ENCODE peak calls at places on chromosomes 7 and 10, in eight cellular contexts. C, A, Z, Y, F, X, T and J are unnamed samples.

GRCh38 chr7:85176197-85176596 is 10.7 kb downstream of the SEMA3D start:
- DNase-seq in C (peak), A (no peak), Z (no peak), Y (no peak), F (peak), X (no peak), T (no peak), J (no peak)

GRCh38 chr7:146090023-146090645 is 26.5 kb upstream of the CNTNAP2 start:
- DNase-seq in C (no peak), A (peak), Z (no peak), Y (no peak), F (no peak), X (no peak), T (peak), J (peak)

GRCh38 chr10:62805139-62806092 is 896 bp downstream of the ADO start:
- DNase-seq in C (peak), A (peak), Z (peak), Y (peak), F (peak), X (no peak), T (peak), J (no peak)

GRCh38 chr7:112449353-112449752 is 907 bp upstream of the IFRD1 start:
- DNase-seq in C (peak), A (peak), Z (peak), Y (no peak), F (peak), X (no peak), T (peak), J (peak)

GRCh38 chr7:155215576-155216325 is 81.9 kb upstream of the INSIG1 start:
- DNase-seq in C (no peak), A (no peak), Z (no peak), Y (no peak), F (no peak), X (no peak), T (no peak), J (no peak)

GRCh38 chr10:17622061-17622460 is 4.9 kb upstream of the HACD1 start:
- DNase-seq in C (peak), A (no peak), Z (no peak), Y (no peak), F (no peak), X (no peak), T (no peak), J (no peak)

GRCh38 chr7:118372530-118372929 is 148.0 kb downstream of the ANKRD7 start:
- DNase-seq in C (no peak), A (no peak), Z (no peak), Y (no peak), F (no peak), X (no peak), T (no peak), J (no peak)

GRCh38 chr7:16933296-16934248 is 51.8 kb upstream of the AGR3 start:
- DNase-seq in C (no peak), A (no peak), Z (no peak), Y (no peak), F (no peak), X (no peak), T (peak), J (no peak)

GRCh38 chr10:124898493-124898892 is 43.4 kb upstream of the ZRANB1 start:
- DNase-seq in C (no peak), A (no peak), Z (no peak), Y (no peak), F (no peak), X (no peak), T (no peak), J (no peak)

GRCh38 chr10:94403823-94404228 is 1.5 kb downstream of the TBC1D12 start:
- DNase-seq in C (no peak), A (no peak), Z (no peak), Y (no peak), F (no peak), X (no peak), T (no peak), J (no peak)

GRCh38 chr10:28302012-28302667 is 724 bp downstream of the MPP7 start:
- DNase-seq in C (no peak), A (no peak), Z (peak), Y (no peak), F (peak), X (peak), T (no peak), J (no peak)

GRCh38 chr10:49053053-49053997 is 62.0 kb downstream of the VSTM4 start:
- DNase-seq in C (no peak), A (no peak), Z (peak), Y (no peak), F (no peak), X (no peak), T (peak), J (no peak)

GRCh38 chr10:26987851-26988250 is 112.4 kb downstream of the ANKRD26 start:
- DNase-seq in C (no peak), A (no peak), Z (no peak), Y (no peak), F (no peak), X (no peak), T (no peak), J (no peak)

GRCh38 chr10:72834183-72834825 is 59.2 kb upstream of the OIT3 start:
- DNase-seq in C (peak), A (peak), Z (peak), Y (no peak), F (peak), X (no peak), T (peak), J (peak)

GRCh38 chr7:87218941-87219544 is 489 bp downstream of the TMEM243 start:
- DNase-seq in C (peak), A (peak), Z (peak), Y (peak), F (no peak), X (peak), T (peak), J (no peak)

GRCh38 chr10:125699562-125700143 is 16.7 kb upstream of the TEX36 start:
- DNase-seq in C (no peak), A (no peak), Z (no peak), Y (no peak), F (no peak), X (no peak), T (no peak), J (no peak)

GRCh38 chr10:120387326-120387725 is 69.7 kb upstream of the PLPP4 start:
- DNase-seq in C (no peak), A (no peak), Z (no peak), Y (no peak), F (peak), X (no peak), T (no peak), J (no peak)

GRCh38 chr7:2063562-2064360 is 169.0 kb downstream of the MAD1L1 start:
- DNase-seq in C (peak), A (peak), Z (no peak), Y (no peak), F (no peak), X (no peak), T (peak), J (no peak)
- H3K27ac ChIP-seq in C (no peak), A (no peak), Z (no peak), Y (no peak), F (no peak), X (no peak), T (no peak), J (no peak)

DNA sequence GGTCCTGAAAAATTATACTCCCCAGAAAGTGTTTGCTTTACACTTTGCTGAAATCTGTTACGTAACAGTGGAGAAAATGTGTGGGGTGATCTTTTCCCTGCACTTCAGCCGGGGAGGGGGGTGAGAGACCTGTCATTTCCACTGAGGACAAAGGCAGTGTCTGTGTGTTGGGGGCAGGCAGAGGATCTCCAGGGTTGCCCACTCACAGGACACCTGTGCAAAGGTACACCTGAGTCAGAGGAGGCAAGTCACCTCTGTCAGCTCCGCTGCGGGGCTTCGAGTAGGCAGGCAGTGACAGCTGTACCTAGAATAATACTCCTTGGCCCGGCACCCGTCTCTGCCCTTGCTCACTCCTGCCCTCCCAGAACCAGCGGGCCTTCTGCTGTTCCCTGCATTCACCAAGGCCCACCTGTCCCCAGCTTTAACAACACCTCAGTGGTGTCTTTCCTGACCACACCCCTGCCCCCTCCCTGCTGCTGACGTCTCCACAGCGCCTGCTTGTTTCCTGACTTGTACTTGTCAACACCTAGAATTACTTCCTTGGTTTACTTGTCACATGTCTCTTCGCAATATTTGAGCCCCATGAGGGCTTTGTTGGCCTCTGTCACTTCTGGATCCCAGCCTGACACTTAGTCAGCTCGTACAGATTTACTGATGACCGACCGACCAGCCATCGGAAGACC is 159.2 kb downstream of the NEURL1 start:
- DNase-seq in C (no peak), A (no peak), Z (no peak), Y (no peak), F (no peak), X (no peak), T (no peak), J (no peak)
- H3K27ac ChIP-seq in C (no peak), A (no peak), Z (peak), Y (peak), F (no peak), X (peak), T (no peak), J (no peak)

DNA sequence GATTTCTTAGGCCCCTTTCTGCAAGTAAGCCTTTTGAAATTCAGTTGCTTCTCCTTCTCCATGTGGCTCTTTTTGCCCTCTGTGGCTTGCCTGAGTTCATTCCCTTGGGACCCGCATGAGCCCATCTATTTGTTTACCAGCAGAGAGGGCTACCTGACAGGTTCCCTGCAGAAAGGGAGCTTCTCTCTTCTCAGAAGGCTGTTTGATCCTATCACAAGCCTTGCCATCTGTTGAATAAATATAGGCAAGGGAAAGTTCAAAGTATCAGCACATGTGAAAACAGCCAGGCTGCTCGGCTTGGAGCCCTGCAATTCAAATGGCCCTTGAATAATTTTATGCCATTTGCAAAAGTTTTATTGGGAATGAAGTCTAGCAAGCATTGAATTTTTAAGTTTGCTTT is 720.2 kb upstream of the FZD8 start:
- DNase-seq in C (no peak), A (no peak), Z (no peak), Y (no peak), F (no peak), X (no peak), T (no peak), J (no peak)
- H3K27ac ChIP-seq in C (no peak), A (no peak), Z (no peak), Y (no peak), F (no peak), X (no peak), T (no peak), J (no peak)

GRCh38 chr7:106063039-106063438 is 49.1 kb downstream of the SYPL1 start:
- DNase-seq in C (no peak), A (peak), Z (no peak), Y (no peak), F (no peak), X (no peak), T (no peak), J (no peak)
- H3K27ac ChIP-seq in C (no peak), A (peak), Z (no peak), Y (no peak), F (no peak), X (no peak), T (no peak), J (peak)

GRCh38 chr10:132451506-132452215 is 54.7 kb downstream of the PWWP2B start:
- DNase-seq in C (no peak), A (no peak), Z (no peak), Y (peak), F (no peak), X (no peak), T (no peak), J (no peak)
- H3K27ac ChIP-seq in C (no peak), A (no peak), Z (peak), Y (no peak), F (no peak), X (no peak), T (no peak), J (no peak)

GRCh38 chr10:71818674-71819260 is 32.3 kb downstream of the PSAP start:
- DNase-seq in C (no peak), A (no peak), Z (no peak), Y (no peak), F (no peak), X (no peak), T (no peak), J (no peak)
- H3K27ac ChIP-seq in C (no peak), A (no peak), Z (peak), Y (no peak), F (no peak), X (peak), T (peak), J (no peak)

DNA sequence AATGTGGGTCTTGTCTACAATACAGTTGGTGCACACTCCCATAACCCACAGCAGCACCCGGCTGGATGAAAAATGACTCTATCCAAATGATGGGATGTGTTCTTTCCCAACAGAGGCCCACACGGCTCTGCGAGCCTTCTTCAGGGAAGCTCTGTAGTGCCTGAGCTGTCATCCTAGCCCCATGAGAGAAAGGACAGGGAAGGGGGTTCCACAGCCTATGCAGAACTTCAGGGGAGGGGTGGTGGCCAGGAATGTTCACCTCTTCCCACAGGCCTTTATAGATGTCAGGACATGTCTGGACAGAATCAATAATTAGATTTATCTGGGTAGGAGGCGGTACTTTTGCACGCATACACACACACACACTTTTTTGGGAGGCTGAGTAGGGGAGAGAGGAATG is 109.0 kb downstream of the JCAD start:
- DNase-seq in C (no peak), A (no peak), Z (no peak), Y (no peak), F (no peak), X (no peak), T (no peak), J (no peak)
- H3K27ac ChIP-seq in C (peak), A (peak), Z (peak), Y (peak), F (peak), X (no peak), T (no peak), J (peak)

GRCh38 chr10:114206902-114207301 is 27.7 kb downstream of the TDRD1 start:
- DNase-seq in C (no peak), A (no peak), Z (no peak), Y (no peak), F (no peak), X (no peak), T (no peak), J (peak)

GRCh38 chr10:114212153-114212552 is 26.9 kb upstream of the VWA2 start:
- DNase-seq in C (no peak), A (no peak), Z (no peak), Y (no peak), F (no peak), X (no peak), T (no peak), J (no peak)

GRCh38 chr10:114208351-114208750 is 29.2 kb downstream of the TDRD1 start:
- DNase-seq in C (no peak), A (peak), Z (no peak), Y (no peak), F (no peak), X (no peak), T (no peak), J (no peak)

DNA sequence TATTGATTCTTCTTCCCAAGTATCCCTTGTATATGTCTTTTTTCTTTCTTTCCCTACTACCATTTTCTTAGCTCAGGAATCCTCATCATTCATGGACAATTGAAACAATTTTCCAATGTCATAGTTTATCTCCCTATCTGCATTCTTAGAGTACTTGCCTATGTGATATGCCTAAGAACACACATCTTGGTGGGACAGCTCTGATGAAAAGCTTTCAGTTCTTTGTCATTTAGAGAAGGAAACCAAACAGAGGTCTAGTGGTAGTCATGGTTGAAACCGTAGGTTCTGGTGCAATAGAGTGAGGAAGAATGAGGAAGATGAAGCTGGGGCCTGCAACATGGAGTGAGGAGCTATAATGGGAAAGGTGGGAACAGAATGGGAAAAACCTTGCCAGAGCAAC is 28.2 kb downstream of the TDRD1 start:
- DNase-seq in C (no peak), A (no peak), Z (no peak), Y (no peak), F (no peak), X (no peak), T (no peak), J (no peak)
- H3K27ac ChIP-seq in C (no peak), A (no peak), Z (no peak), Y (no peak), F (no peak), X (no peak), T (no peak), J (no peak)

DNA sequence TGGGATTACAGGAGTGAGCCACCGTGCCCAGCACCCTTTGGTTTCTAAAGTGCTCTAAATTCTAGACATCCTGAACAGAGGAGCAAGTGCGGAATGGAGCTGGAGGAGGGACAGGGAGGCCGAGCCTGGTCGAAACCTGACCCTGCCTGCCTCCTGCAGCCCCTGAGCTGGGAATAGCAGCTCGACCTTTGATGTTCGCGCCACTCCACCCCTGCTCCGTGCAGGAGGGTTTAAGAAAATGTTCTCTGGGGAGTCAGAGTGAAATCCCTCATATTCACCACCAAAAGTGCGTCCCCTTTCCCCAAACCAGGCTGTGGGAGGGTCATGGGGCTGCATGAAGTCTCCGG is 1.8 kb downstream of the PGAM2 start:
- DNase-seq in C (no peak), A (no peak), Z (no peak), Y (peak), F (no peak), X (peak), T (no peak), J (no peak)
- H3K27ac ChIP-seq in C (no peak), A (no peak), Z (no peak), Y (no peak), F (no peak), X (no peak), T (no peak), J (no peak)